ENCODE peak calls at places on chromosomes 12 and 14, in nine cellular contexts. Q, V, T, D, R, O, K, F and N are unnamed samples.

GRCh38 chr14:41604793-41605534 is 1.7 kb upstream of the LRFN5 start:
- DNase-seq in D (peak), O (no peak), Q (no peak), V (no peak), T (no peak), K (peak), R (peak), F (peak), N (no peak)

GRCh38 chr12:92928962-92929915 is at the start of gene EEA1:
- DNase-seq in D (peak), O (peak), R (peak), F (peak), V (peak), K (peak), T (peak), Q (peak), N (peak)

GRCh38 chr12:121893901-121894540 is 5.4 kb downstream of the PSMD9 start:
- DNase-seq in D (no peak), V (peak), T (no peak), Q (peak), O (no peak), R (no peak), F (no peak), K (peak), N (peak)

GRCh38 chr12:49470986-49471385 is 67.8 kb upstream of the KCNH3 start:
- DNase-seq in D (no peak), R (no peak), T (no peak), K (no peak), V (no peak), O (no peak), F (no peak), Q (no peak), N (no peak)

GRCh38 chr12:44372259-44372658 is 503.9 kb downstream of the NELL2 start:
- DNase-seq in V (no peak), K (peak), O (no peak), T (no peak), Q (no peak), R (no peak), D (no peak), F (no peak), N (no peak)

GRCh38 chr12:97602315-97602714 is 139.7 kb downstream of the RMST start:
- DNase-seq in K (no peak), V (no peak), T (no peak), D (no peak), F (no peak), O (no peak), Q (no peak), R (no peak), N (no peak)

GRCh38 chr12:31117203-31118011 is 43.7 kb downstream of the DDX11 start:
- DNase-seq in R (peak), K (peak), F (no peak), D (peak), Q (peak), T (peak), O (no peak), V (peak), N (no peak)

GRCh38 chr12:10641735-10642500 is 28.5 kb upstream of the MAGOHB start:
- DNase-seq in T (peak), V (no peak), R (no peak), O (no peak), Q (no peak), K (peak), D (no peak), F (no peak), N (peak)

GRCh38 chr12:570949-571794 is 92.1 kb downstream of the NINJ2 start:
- DNase-seq in T (peak), F (peak), R (peak), D (no peak), K (peak), Q (no peak), O (peak), V (no peak), N (peak)

GRCh38 chr12:101042211-101042610 is 167.8 kb downstream of the SLC5A8 start:
- DNase-seq in O (no peak), F (no peak), Q (no peak), K (no peak), V (peak), R (no peak), T (no peak), D (no peak), N (no peak)

GRCh38 chr12:94855853-94856252 is 147.6 kb downstream of the NDUFA12 start:
- DNase-seq in D (no peak), R (no peak), Q (no peak), K (no peak), O (no peak), F (no peak), V (no peak), T (no peak), N (no peak)

GRCh38 chr14:31263485-31264133 is 56.0 kb upstream of the HECTD1 start:
- DNase-seq in O (no peak), F (no peak), K (peak), D (no peak), T (peak), R (no peak), V (no peak), Q (no peak), N (peak)

GRCh38 chr12:32618115-32618514 is 61.0 kb upstream of the DNM1L start:
- DNase-seq in D (no peak), Q (no peak), V (no peak), T (no peak), K (no peak), R (no peak), O (no peak), F (no peak), N (no peak)

GRCh38 chr12:78241472-78241871 is 410.8 kb downstream of the NAV3 start:
- DNase-seq in T (no peak), R (no peak), O (no peak), K (no peak), D (no peak), Q (no peak), F (no peak), V (peak), N (no peak)

GRCh38 chr14:37384870-37385596 is 187.3 kb downstream of the MIPOL1 start:
- DNase-seq in F (no peak), D (no peak), V (peak), K (no peak), Q (no peak), O (no peak), R (no peak), T (no peak), N (no peak)

GRCh38 chr12:57164966-57165365 is 17.5 kb upstream of the LRP1-AS start:
- DNase-seq in K (no peak), V (no peak), R (no peak), O (no peak), T (no peak), Q (no peak), D (no peak), F (no peak), N (no peak)

GRCh38 chr14:42316746-42317145 is 710.1 kb downstream of the LRFN5 start:
- DNase-seq in R (no peak), V (peak), D (no peak), K (no peak), O (no peak), T (no peak), Q (no peak), F (no peak), N (no peak)

GRCh38 chr12:104567832-104568490 is 111.2 kb downstream of the CHST11 start:
- DNase-seq in V (peak), Q (peak), T (no peak), K (peak), F (no peak), R (no peak), D (no peak), O (no peak), N (no peak)

GRCh38 chr12:11672833-11673232 is 23.4 kb downstream of the ETV6 start:
- DNase-seq in D (peak), O (no peak), V (no peak), Q (no peak), K (no peak), F (no peak), R (no peak), T (no peak), N (no peak)

GRCh38 chr12:1197264-1198018 is 206.4 kb downstream of the ERC1 start:
- DNase-seq in R (no peak), K (peak), F (no peak), O (no peak), T (no peak), V (no peak), Q (no peak), D (no peak), N (no peak)

GRCh38 chr14:32201816-32202467 is at the start of gene RNU6-7:
- DNase-seq in K (no peak), V (peak), F (no peak), R (peak), O (no peak), D (peak), T (peak), Q (peak), N (no peak)

GRCh38 chr14:101813171-101813759 is 51.8 kb downstream of the PPP2R5C start:
- DNase-seq in T (peak), R (no peak), K (no peak), V (no peak), F (no peak), Q (no peak), O (no peak), D (no peak), N (peak)

GRCh38 chr12:113465808-113466769 is 5.6 kb downstream of the LHX5 start:
- DNase-seq in F (no peak), T (no peak), D (peak), Q (no peak), V (no peak), O (no peak), R (peak), K (no peak), N (no peak)

GRCh38 chr12:6891637-6892036 is 13.0 kb upstream of the LRRC23 start:
- DNase-seq in V (no peak), O (no peak), R (no peak), D (no peak), K (no peak), T (no peak), F (no peak), Q (peak), N (no peak)

GRCh38 chr12:57148469-57149308 is 1.3 kb upstream of the LRP1-AS start:
- DNase-seq in D (no peak), V (no peak), O (no peak), R (no peak), F (no peak), Q (no peak), K (no peak), T (peak), N (no peak)